ENCODE peak calls at places on chromosomes 5 and 9, in seven cellular contexts. H is lung, Q is HCT116, G is left ventricle myocardium inferior, C is GM23248, E is mammary epithelial cell, T is ovary. D is an unnamed sample.

GRCh38 chr9:104028827-104029226 is 65.3 kb upstream of the SMC2 start:
- DNase-seq in C (no peak), Q (no peak), H (no peak), T (no peak), E (no peak), G (no peak), D (no peak)

GRCh38 chr5:179747815-179748214 is 15.2 kb downstream of the MAML1 start:
- DNase-seq in T (no peak), Q (no peak), H (no peak), C (peak; percentile 38), E (no peak), G (no peak), D (no peak)

GRCh38 chr5:100777680-100778281 is 125.3 kb downstream of the ST8SIA4 start:
- DNase-seq in T (no peak), Q (peak; percentile 29), H (no peak), E (peak; percentile 75), G (no peak), C (peak; percentile 86), D (peak; percentile 76)

GRCh38 chr9:36154213-36154952 is 14.8 kb upstream of the CCIN start:
- DNase-seq in Q (no peak), E (no peak), C (peak; percentile 91), H (peak; percentile 52), T (peak; percentile 64), G (no peak), D (peak; percentile 59)

GRCh38 chr5:97534166-97534565 is 351.1 kb upstream of the RIOK2 start:
- DNase-seq in C (peak; percentile 87), H (peak; percentile 55), T (peak; percentile 49), Q (peak; percentile 51), G (no peak), E (peak; percentile 85), D (peak; percentile 38)

GRCh38 chr5:16528382-16528849 is 62.8 kb upstream of the ZNF622 start:
- DNase-seq in Q (no peak), C (no peak), G (no peak), E (peak; percentile 39), T (no peak), H (no peak), D (no peak)

GRCh38 chr5:127392762-127393161 is 102.2 kb downstream of the MEGF10 start:
- DNase-seq in E (no peak), H (no peak), C (peak; percentile 44), T (no peak), Q (no peak), G (no peak), D (no peak)

GRCh38 chr5:120604898-120605297 is 140.8 kb downstream of the PRR16 start:
- DNase-seq in C (peak; percentile 94), T (no peak), E (peak; percentile 86), H (no peak), G (no peak), Q (peak; percentile 31), D (peak; percentile 50)

GRCh38 chr5:72347801-72348305 is 27.7 kb downstream of the PTCD2 start:
- DNase-seq in T (no peak), C (peak; percentile 96), Q (peak; percentile 48), E (peak; percentile 86), H (no peak), G (no peak), D (peak; percentile 45)

GRCh38 chr9:133369923-133370322 is 5.9 kb downstream of the SURF4 start:
- DNase-seq in H (no peak), T (no peak), G (no peak), Q (no peak), C (no peak), E (no peak), D (no peak)

GRCh38 chr9:133569109-133569785 is 34.7 kb downstream of the ADAMTSL2 start:
- DNase-seq in G (no peak), H (no peak), T (no peak), C (no peak), Q (no peak), E (no peak), D (no peak)

GRCh38 chr5:134567651-134568338 is 42.3 kb downstream of the JADE2 start:
- DNase-seq in E (no peak), C (peak; percentile 84), H (peak; percentile 47), G (no peak), T (peak; percentile 73), Q (no peak), D (peak; percentile 87)

GRCh38 chr5:166018716-166019115 is 2272.7 kb upstream of the WWC1 start:
- DNase-seq in G (no peak), E (no peak), T (no peak), H (no peak), Q (no peak), C (no peak), D (no peak)

GRCh38 chr5:166014256-166014655 is 2277.2 kb upstream of the WWC1 start:
- DNase-seq in T (no peak), G (no peak), H (no peak), E (no peak), C (no peak), Q (no peak), D (no peak)

DNA sequence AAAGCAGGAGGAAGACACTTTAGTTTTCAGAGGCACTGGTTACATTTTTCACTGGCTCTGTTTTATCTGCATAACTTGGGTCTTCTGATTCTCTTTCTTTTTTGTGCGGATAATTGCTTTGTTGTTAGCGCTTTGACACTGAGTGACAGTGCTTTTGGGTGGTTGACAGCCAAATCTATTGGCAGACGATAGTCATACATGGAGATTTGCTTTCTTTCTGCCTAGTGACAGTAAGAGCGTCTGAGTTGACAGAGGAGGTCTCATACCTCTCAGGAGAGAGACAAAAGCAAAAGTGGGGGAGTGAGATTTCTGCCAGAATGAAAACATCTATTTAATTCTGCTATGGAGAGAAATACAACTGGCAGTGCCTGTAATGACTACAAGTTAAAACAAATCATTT is 2278.0 kb upstream of the WWC1 start:
- DNase-seq in Q (no peak), T (no peak), H (no peak), C (no peak), G (no peak), E (no peak), D (no peak)
- H3K9me3 ChIP-seq in Q (peaks cover 5% of the 10 kb centered on the region), T (no peaks in the 10 kb centered on the region), H (no peaks in the 10 kb centered on the region), C (peaks cover 6% of the 10 kb centered on the region), G (no peaks in the 10 kb centered on the region), E (no peaks in the 10 kb centered on the region), D (no peaks in the 10 kb centered on the region)

GRCh38 chr5:55033568-55033967 is 9.5 kb downstream of the GZMK start:
- DNase-seq in E (no peak), H (no peak), Q (no peak), G (no peak), T (no peak), C (no peak), D (no peak)

GRCh38 chr5:55037046-55037771 is 13.2 kb downstream of the GZMK start:
- DNase-seq in G (no peak), E (no peak), Q (peak; percentile 8), T (no peak), H (no peak), C (peak; percentile 43), D (no peak)

GRCh38 chr5:55037816-55038379 is 13.8 kb downstream of the GZMK start:
- DNase-seq in T (no peak), H (no peak), E (no peak), C (no peak), Q (no peak), G (no peak), D (no peak)

GRCh38 chr5:55035480-55035879 is 11.4 kb downstream of the GZMK start:
- DNase-seq in Q (no peak), C (no peak), G (no peak), E (no peak), H (no peak), T (no peak), D (no peak)

DNA sequence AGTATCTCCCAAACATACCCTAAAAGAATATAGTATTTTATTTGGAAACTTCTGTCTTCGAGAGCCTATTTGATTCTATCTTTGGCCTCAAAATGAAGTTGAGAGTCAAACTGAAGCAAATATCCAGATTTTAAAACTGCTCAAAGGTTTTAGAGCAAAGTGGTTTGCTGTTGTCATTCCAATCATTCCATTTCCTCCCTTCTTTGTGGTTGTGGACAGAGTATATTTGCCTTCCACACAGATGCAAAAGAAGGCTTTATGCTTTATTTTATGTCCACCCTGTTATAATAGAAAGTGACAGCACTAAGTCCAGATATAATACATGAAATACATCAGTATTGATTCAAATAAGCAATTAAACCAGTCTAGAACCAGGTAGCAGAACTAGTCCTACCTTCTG is 12.4 kb downstream of the GZMK start:
- DNase-seq in Q (no peak), G (no peak), C (peak; percentile 30), T (no peak), E (no peak), H (no peak), D (no peak)
- H3K4me3 ChIP-seq in Q (no peak overlapping the region), G (no peak overlapping the region), C (no peak overlapping the region), T (no peak overlapping the region), E (no peak overlapping the region), H (no peak overlapping the region), D (no peak overlapping the region)

GRCh38 chr5:165579911-165580310 is 2074.5 kb downstream of the MAT2B start:
- DNase-seq in E (no peak), T (no peak), H (no peak), Q (no peak), C (no peak), G (no peak), D (peak; percentile 51)

GRCh38 chr5:165573445-165573844 is 2068.0 kb downstream of the MAT2B start:
- DNase-seq in H (no peak), C (no peak), T (no peak), E (no peak), Q (no peak), G (no peak), D (peak; percentile 80)

GRCh38 chr5:165574140-165574539 is 2068.7 kb downstream of the MAT2B start:
- DNase-seq in Q (no peak), H (no peak), C (no peak), E (no peak), G (no peak), T (no peak), D (peak; percentile 3)

DNA sequence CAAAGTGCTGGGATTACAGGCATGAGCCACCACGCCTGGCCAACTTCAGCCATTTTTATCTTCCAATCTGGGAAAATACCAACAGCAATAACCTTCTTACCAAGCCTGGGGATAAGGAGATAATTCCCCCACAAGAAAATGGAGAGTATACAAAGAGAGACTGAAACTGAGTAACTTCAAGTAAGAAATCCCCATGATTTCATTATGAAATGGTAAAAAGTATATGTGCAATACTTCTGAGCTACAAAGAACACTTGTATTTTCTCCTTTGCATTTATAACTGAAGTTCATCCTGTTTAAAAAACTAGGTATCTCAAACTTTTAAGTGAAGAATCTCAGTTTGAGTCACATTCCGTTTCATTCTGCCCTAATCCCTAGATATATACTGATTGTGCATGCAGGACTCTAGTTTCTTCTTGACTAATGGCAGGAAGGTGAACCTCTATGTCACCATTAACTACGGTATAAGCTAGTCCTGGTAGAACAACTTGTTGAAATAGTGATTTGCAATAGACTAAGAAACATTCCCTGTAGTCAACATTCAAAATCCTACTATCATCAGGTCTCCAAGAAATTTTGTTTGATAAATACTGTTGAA is 2071.4 kb downstream of the MAT2B start:
- DNase-seq in T (no peak), Q (no peak), H (no peak), C (no peak), G (no peak), E (no peak), D (no peak)
- H3K9me3 ChIP-seq in T (no peaks in the 10 kb centered on the region), Q (peaks cover 6% of the 10 kb centered on the region), H (peaks cover 1% of the 10 kb centered on the region), C (no peaks in the 10 kb centered on the region), G (peaks cover 9% of the 10 kb centered on the region), E (no peaks in the 10 kb centered on the region), D (peaks cover 2% of the 10 kb centered on the region)

DNA sequence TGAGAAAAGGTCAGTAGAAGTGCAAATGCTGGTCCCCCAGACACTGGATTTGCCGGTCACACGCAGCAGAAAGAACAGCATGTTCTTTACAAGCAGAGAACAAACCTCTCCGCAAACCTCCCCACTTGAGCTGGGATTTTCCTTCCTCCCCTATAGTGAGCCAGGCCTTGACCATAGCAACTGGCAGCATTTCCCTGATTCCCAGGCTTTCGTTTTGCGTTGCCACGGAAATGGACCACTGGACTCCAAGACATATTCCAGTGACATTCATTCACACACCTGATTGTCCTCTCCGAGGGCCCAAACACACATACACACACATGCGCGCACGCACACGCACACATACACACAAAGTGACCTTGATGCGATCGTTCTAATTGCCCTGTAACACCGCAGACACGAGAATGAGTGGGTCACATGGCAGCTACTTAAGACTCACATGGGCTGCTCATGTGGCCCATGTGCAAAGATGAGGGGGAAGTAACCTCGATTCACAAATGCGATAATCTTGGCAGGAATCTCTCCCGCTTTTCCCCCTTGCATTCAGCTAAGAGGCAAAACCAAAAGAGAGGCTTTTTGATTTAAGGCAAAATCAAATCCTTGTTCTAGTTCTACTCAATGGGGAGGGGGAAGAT is 80.9 kb upstream of the CPEB4 start:
- DNase-seq in H (no peak), T (no peak), Q (no peak), E (no peak), G (no peak), C (no peak), D (no peak)
- H3K4me3 ChIP-seq in H (no peak overlapping the region), T (no peak overlapping the region), Q (no peak overlapping the region), E (no peak overlapping the region), G (no peak overlapping the region), C (no peak overlapping the region), D (no peak overlapping the region)